ENCODE peak calls at places on chromosomes 5 and 9, in nine cellular contexts. One of them, this sample, is unnamed. For H3K27me3, the result is how much of the 10 kb centered on the place peaks cover.

GRCh38 chr5:15645376-15645775 is 145.4 kb downstream of the FBXL7 start:
- DNase-seq in heart right ventricle: no peak
- DNase-seq in MM.1S: no peak
- DNase-seq in endodermal cell: no peak
- DNase-seq in cardiac muscle cell: no peak
- DNase-seq in prostate gland: no peak
- DNase-seq in right atrium auricular region: no peak
- DNase-seq in endothelial cell of umbilical vein: peak
- DNase-seq in CD8-positive, alpha-beta T cell: no peak
- DNase-seq in this sample: no peak

GRCh38 chr5:81235287-81236072 is 2.4 kb downstream of the CKMT2 start:
- DNase-seq in heart right ventricle: peak
- DNase-seq in MM.1S: no peak
- DNase-seq in endodermal cell: no peak
- DNase-seq in cardiac muscle cell: no peak
- DNase-seq in prostate gland: no peak
- DNase-seq in right atrium auricular region: no peak
- DNase-seq in endothelial cell of umbilical vein: peak
- DNase-seq in CD8-positive, alpha-beta T cell: no peak
- DNase-seq in this sample: no peak

GRCh38 chr5:151615431-151615830 is 24.3 kb upstream of the FAT2 start:
- DNase-seq in heart right ventricle: no peak
- DNase-seq in MM.1S: no peak
- DNase-seq in endodermal cell: no peak
- DNase-seq in cardiac muscle cell: no peak
- DNase-seq in prostate gland: no peak
- DNase-seq in right atrium auricular region: no peak
- DNase-seq in endothelial cell of umbilical vein: no peak
- DNase-seq in CD8-positive, alpha-beta T cell: no peak
- DNase-seq in this sample: no peak

GRCh38 chr9:134995792-134996120 is 78.0 kb upstream of the FCN1 start:
- DNase-seq in heart right ventricle: no peak
- DNase-seq in MM.1S: no peak
- DNase-seq in endodermal cell: no peak
- DNase-seq in cardiac muscle cell: no peak
- DNase-seq in prostate gland: no peak
- DNase-seq in right atrium auricular region: no peak
- DNase-seq in endothelial cell of umbilical vein: no peak
- DNase-seq in CD8-positive, alpha-beta T cell: no peak
- DNase-seq in this sample: no peak

GRCh38 chr5:89262030-89262429 is 379.0 kb upstream of the MEF2C start:
- DNase-seq in heart right ventricle: no peak
- DNase-seq in MM.1S: no peak
- DNase-seq in endodermal cell: no peak
- DNase-seq in cardiac muscle cell: no peak
- DNase-seq in prostate gland: no peak
- DNase-seq in right atrium auricular region: no peak
- DNase-seq in endothelial cell of umbilical vein: no peak
- DNase-seq in CD8-positive, alpha-beta T cell: no peak
- DNase-seq in this sample: no peak

GRCh38 chr9:75027187-75028107 is 646 bp downstream of the CARNMT1 start:
- DNase-seq in heart right ventricle: peak
- DNase-seq in MM.1S: peak
- DNase-seq in endodermal cell: no peak
- DNase-seq in cardiac muscle cell: peak
- DNase-seq in prostate gland: peak
- DNase-seq in right atrium auricular region: peak
- DNase-seq in endothelial cell of umbilical vein: peak
- DNase-seq in CD8-positive, alpha-beta T cell: peak
- DNase-seq in this sample: no peak

GRCh38 chr9:68427216-68427994 is 71.0 kb downstream of the PGM5 start:
- DNase-seq in heart right ventricle: no peak
- DNase-seq in MM.1S: no peak
- DNase-seq in endodermal cell: no peak
- DNase-seq in cardiac muscle cell: no peak
- DNase-seq in prostate gland: no peak
- DNase-seq in right atrium auricular region: no peak
- DNase-seq in endothelial cell of umbilical vein: no peak
- DNase-seq in CD8-positive, alpha-beta T cell: no peak
- DNase-seq in this sample: no peak

GRCh38 chr5:135313405-135313804 is 85.6 kb downstream of the MACROH2A1 start:
- DNase-seq in heart right ventricle: no peak
- DNase-seq in MM.1S: peak
- DNase-seq in endodermal cell: peak
- DNase-seq in cardiac muscle cell: no peak
- DNase-seq in prostate gland: no peak
- DNase-seq in right atrium auricular region: no peak
- DNase-seq in endothelial cell of umbilical vein: no peak
- DNase-seq in CD8-positive, alpha-beta T cell: no peak
- DNase-seq in this sample: no peak

GRCh38 chr9:5326893-5327548 is 12.7 kb downstream of the RLN1 start:
- DNase-seq in heart right ventricle: no peak
- DNase-seq in MM.1S: no peak
- DNase-seq in endodermal cell: peak
- DNase-seq in cardiac muscle cell: peak
- DNase-seq in prostate gland: peak
- DNase-seq in right atrium auricular region: no peak
- DNase-seq in endothelial cell of umbilical vein: no peak
- DNase-seq in CD8-positive, alpha-beta T cell: peak
- DNase-seq in this sample: no peak

GRCh38 chr5:62627121-62627520 is 48.5 kb downstream of the LRRC70 start:
- DNase-seq in heart right ventricle: no peak
- DNase-seq in MM.1S: peak
- DNase-seq in endodermal cell: no peak
- DNase-seq in cardiac muscle cell: no peak
- DNase-seq in prostate gland: no peak
- DNase-seq in right atrium auricular region: no peak
- DNase-seq in endothelial cell of umbilical vein: no peak
- DNase-seq in CD8-positive, alpha-beta T cell: no peak
- DNase-seq in this sample: no peak

GRCh38 chr9:37370968-37371563 is 51.4 kb upstream of the GRHPR start:
- DNase-seq in heart right ventricle: no peak
- DNase-seq in MM.1S: peak
- DNase-seq in endodermal cell: no peak
- DNase-seq in cardiac muscle cell: no peak
- DNase-seq in prostate gland: no peak
- DNase-seq in right atrium auricular region: no peak
- DNase-seq in endothelial cell of umbilical vein: no peak
- DNase-seq in CD8-positive, alpha-beta T cell: no peak
- DNase-seq in this sample: no peak

GRCh38 chr9:14412778-14413177 is 98.8 kb upstream of the NFIB start:
- DNase-seq in heart right ventricle: no peak
- DNase-seq in MM.1S: no peak
- DNase-seq in endodermal cell: no peak
- DNase-seq in cardiac muscle cell: no peak
- DNase-seq in prostate gland: no peak
- DNase-seq in right atrium auricular region: no peak
- DNase-seq in endothelial cell of umbilical vein: no peak
- DNase-seq in CD8-positive, alpha-beta T cell: no peak
- DNase-seq in this sample: no peak

GRCh38 chr9:110155744-110156143 is 52.2 kb downstream of the C9orf152 start:
- DNase-seq in heart right ventricle: no peak
- DNase-seq in MM.1S: no peak
- DNase-seq in endodermal cell: no peak
- DNase-seq in cardiac muscle cell: no peak
- DNase-seq in prostate gland: no peak
- DNase-seq in right atrium auricular region: no peak
- DNase-seq in endothelial cell of umbilical vein: no peak
- DNase-seq in CD8-positive, alpha-beta T cell: no peak
- DNase-seq in this sample: no peak

DNA sequence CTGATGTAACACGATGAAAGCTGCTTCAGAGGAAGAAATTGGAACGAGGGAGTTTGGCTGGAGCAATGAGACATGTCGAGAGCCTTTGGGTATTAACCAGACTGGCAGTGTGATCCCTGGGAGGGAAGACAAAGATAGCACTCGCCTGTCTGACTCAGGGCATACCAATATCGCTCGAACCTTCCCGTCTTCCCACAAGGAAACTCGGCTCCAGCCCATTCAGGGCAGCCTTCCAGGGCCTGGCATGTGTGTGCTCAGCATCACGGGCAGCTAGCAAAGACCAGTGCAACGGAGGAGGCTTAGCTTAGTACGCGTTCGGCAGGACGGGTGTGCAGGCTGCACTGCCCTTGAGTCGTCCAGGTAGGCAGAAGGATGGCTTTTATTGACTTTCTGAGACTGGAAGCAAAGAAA is 356.9 kb upstream of the WWC1 start:
- DNase-seq in heart right ventricle: peak
- DNase-seq in MM.1S: no peak
- DNase-seq in endodermal cell: no peak
- DNase-seq in cardiac muscle cell: peak
- DNase-seq in prostate gland: no peak
- DNase-seq in right atrium auricular region: no peak
- DNase-seq in endothelial cell of umbilical vein: no peak
- DNase-seq in CD8-positive, alpha-beta T cell: no peak
- DNase-seq in this sample: no peak
- H3K4me3 ChIP-seq in heart right ventricle: no peak
- H3K4me3 ChIP-seq in MM.1S: no peak
- H3K4me3 ChIP-seq in endodermal cell: no peak
- H3K4me3 ChIP-seq in cardiac muscle cell: no peak
- H3K4me3 ChIP-seq in prostate gland: no peak
- H3K4me3 ChIP-seq in right atrium auricular region: peak
- H3K4me3 ChIP-seq in endothelial cell of umbilical vein: no peak
- H3K4me3 ChIP-seq in CD8-positive, alpha-beta T cell: no peak
- H3K4me3 ChIP-seq in this sample: no peak

GRCh38 chr5:56825222-56825824 is 10.0 kb downstream of the MAP3K1 start:
- DNase-seq in heart right ventricle: no peak
- DNase-seq in MM.1S: no peak
- DNase-seq in endodermal cell: no peak
- DNase-seq in cardiac muscle cell: peak
- DNase-seq in prostate gland: no peak
- DNase-seq in right atrium auricular region: no peak
- DNase-seq in endothelial cell of umbilical vein: no peak
- DNase-seq in CD8-positive, alpha-beta T cell: no peak
- DNase-seq in this sample: no peak

GRCh38 chr5:56827923-56828322 is 12.6 kb downstream of the MAP3K1 start:
- DNase-seq in heart right ventricle: no peak
- DNase-seq in MM.1S: no peak
- DNase-seq in endodermal cell: no peak
- DNase-seq in cardiac muscle cell: no peak
- DNase-seq in prostate gland: no peak
- DNase-seq in right atrium auricular region: no peak
- DNase-seq in endothelial cell of umbilical vein: no peak
- DNase-seq in CD8-positive, alpha-beta T cell: no peak
- DNase-seq in this sample: no peak

GRCh38 chr5:56824019-56824418 is 8.7 kb downstream of the MAP3K1 start:
- DNase-seq in heart right ventricle: no peak
- DNase-seq in MM.1S: no peak
- DNase-seq in endodermal cell: no peak
- DNase-seq in cardiac muscle cell: no peak
- DNase-seq in prostate gland: no peak
- DNase-seq in right atrium auricular region: no peak
- DNase-seq in endothelial cell of umbilical vein: no peak
- DNase-seq in CD8-positive, alpha-beta T cell: no peak
- DNase-seq in this sample: no peak

GRCh38 chr5:56829137-56829536 is 13.8 kb downstream of the MAP3K1 start:
- DNase-seq in heart right ventricle: no peak
- DNase-seq in MM.1S: peak
- DNase-seq in endodermal cell: no peak
- DNase-seq in cardiac muscle cell: no peak
- DNase-seq in prostate gland: no peak
- DNase-seq in right atrium auricular region: no peak
- DNase-seq in endothelial cell of umbilical vein: no peak
- DNase-seq in CD8-positive, alpha-beta T cell: peak
- DNase-seq in this sample: no peak

GRCh38 chr5:56827043-56827442 is 11.7 kb downstream of the MAP3K1 start:
- DNase-seq in heart right ventricle: no peak
- DNase-seq in MM.1S: peak
- DNase-seq in endodermal cell: peak
- DNase-seq in cardiac muscle cell: no peak
- DNase-seq in prostate gland: no peak
- DNase-seq in right atrium auricular region: no peak
- DNase-seq in endothelial cell of umbilical vein: no peak
- DNase-seq in CD8-positive, alpha-beta T cell: no peak
- DNase-seq in this sample: no peak
- TF ChIP-seq CTCF in heart right ventricle: no peak
- TF ChIP-seq CTCF in MM.1S: peak
- TF ChIP-seq CTCF in endodermal cell: peak
- TF ChIP-seq CTCF in cardiac muscle cell: peak
- TF ChIP-seq CTCF in prostate gland: no peak
- TF ChIP-seq CTCF in right atrium auricular region: peak
- TF ChIP-seq CTCF in endothelial cell of umbilical vein: no peak
- TF ChIP-seq CTCF in CD8-positive, alpha-beta T cell: peak
- TF ChIP-seq CTCF in this sample: no peak

DNA sequence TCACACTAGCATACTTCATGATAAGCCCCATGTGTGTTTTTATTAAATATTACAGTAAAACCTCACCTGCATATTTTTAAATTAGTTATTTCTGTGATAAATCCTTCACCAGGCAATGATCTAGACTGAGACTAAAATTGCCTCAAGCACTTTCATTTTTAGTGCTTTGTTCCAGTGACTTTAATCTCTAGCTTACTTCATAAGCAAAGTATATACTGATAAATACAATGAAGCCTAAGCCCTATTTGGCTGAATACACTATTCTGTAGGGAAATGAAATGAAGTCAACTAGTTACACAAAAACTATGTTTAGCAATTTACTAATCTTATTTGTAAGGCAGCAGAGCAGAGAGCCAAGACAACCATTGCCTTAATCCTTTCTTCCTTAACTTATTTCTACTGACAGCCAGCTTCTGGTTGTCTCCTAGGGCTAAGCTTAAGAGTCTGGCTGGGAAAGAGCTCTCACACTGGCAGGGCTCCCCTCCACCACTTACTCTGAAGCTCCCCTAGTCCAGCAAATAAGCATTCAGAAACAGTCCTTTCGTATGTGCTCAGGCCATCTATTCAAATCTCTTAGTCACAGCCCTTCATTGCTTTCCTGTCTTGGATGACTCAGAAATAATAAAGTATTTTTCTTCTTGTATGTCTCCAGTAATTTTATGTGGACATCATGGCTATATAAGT is 31.4 kb upstream of the MTAP start:
- DNase-seq in heart right ventricle: no peak
- DNase-seq in MM.1S: no peak
- DNase-seq in endodermal cell: no peak
- DNase-seq in cardiac muscle cell: no peak
- DNase-seq in prostate gland: no peak
- DNase-seq in right atrium auricular region: no peak
- DNase-seq in endothelial cell of umbilical vein: peak
- DNase-seq in CD8-positive, alpha-beta T cell: no peak
- DNase-seq in this sample: peak
- H3K27me3 ChIP-seq in heart right ventricle: under half
- H3K27me3 ChIP-seq in MM.1S: under half
- H3K27me3 ChIP-seq in endodermal cell: half or more
- H3K27me3 ChIP-seq in cardiac muscle cell: under half
- H3K27me3 ChIP-seq in prostate gland: under half
- H3K27me3 ChIP-seq in right atrium auricular region: under half
- H3K27me3 ChIP-seq in endothelial cell of umbilical vein: under half
- H3K27me3 ChIP-seq in CD8-positive, alpha-beta T cell: under half
- H3K27me3 ChIP-seq in this sample: under half

DNA sequence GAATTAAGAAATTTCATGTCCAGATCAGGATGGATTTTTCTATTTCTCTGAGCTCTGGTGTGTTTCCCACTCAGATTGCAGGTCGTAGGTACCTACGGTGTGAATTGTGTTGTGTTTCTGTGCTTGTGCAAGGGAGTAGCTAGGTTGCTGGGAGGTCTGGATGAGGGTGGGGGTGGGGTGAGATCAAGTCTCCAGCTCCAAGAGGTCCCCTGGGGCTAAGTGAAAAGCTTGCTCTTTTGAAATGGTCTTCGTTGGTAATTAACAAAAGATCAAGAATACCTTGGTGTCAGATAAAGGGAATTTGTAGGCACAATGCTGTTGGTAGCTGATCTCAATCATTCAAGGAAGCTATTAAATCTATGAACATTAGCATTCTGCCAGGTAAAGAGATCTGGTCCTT is 988 bp upstream of the PCDHGC4 start:
- DNase-seq in heart right ventricle: no peak
- DNase-seq in MM.1S: no peak
- DNase-seq in endodermal cell: peak
- DNase-seq in cardiac muscle cell: no peak
- DNase-seq in prostate gland: no peak
- DNase-seq in right atrium auricular region: peak
- DNase-seq in endothelial cell of umbilical vein: no peak
- DNase-seq in CD8-positive, alpha-beta T cell: no peak
- DNase-seq in this sample: no peak
- H3K4me3 ChIP-seq in heart right ventricle: no peak
- H3K4me3 ChIP-seq in MM.1S: no peak
- H3K4me3 ChIP-seq in endodermal cell: peak
- H3K4me3 ChIP-seq in cardiac muscle cell: peak
- H3K4me3 ChIP-seq in prostate gland: no peak
- H3K4me3 ChIP-seq in right atrium auricular region: no peak
- H3K4me3 ChIP-seq in endothelial cell of umbilical vein: no peak
- H3K4me3 ChIP-seq in CD8-positive, alpha-beta T cell: no peak
- H3K4me3 ChIP-seq in this sample: no peak

This sample was measured in BJ.